ENCODE peak calls at places on chromosomes 5 and 9, in eight cellular contexts. H is fibroblast of the conjunctiva; E is stimulated activated CD8-positive, alpha-beta memory T cell treated with anti-CD3 and anti-CD28 coated beads, Interleukin-4, amount 100 ng/mL, for 1 hour; P is A549; A is mucosa of gallbladder; V is stimulated activated naive CD8-positive, alpha-beta T cell treated with anti-CD3 and anti-CD28 coated beads, Interleukin-15, Interleukin-2, amounts not matched to agents 100 U/mL and 50 U/mL, for 24 hours; X is HEK293T; T is stimulated activated CD4-positive, alpha-beta T cell treated with anti-CD3 and anti-CD28 coated beads, Interleukin-1b, Interleukin-23, amount 100 ng/mL, for 24 hours. Y is an unnamed sample.

GRCh38 chr5:80093796-80094195 is 58.6 kb downstream of the THBS4 start:
- DNase-seq in H (no peak), A (no peak), T (no peak), P (no peak), E (no peak), V (no peak), X (no peak), Y (no peak)

GRCh38 chr9:134490446-134490845 is 151.2 kb upstream of the COL5A1 start:
- DNase-seq in H (no peak), X (no peak), V (no peak), E (no peak), P (no peak), A (no peak), T (no peak), Y (no peak)

GRCh38 chr5:6457592-6457991 is 8.9 kb downstream of the UBE2QL1 start:
- DNase-seq in E (no peak), X (no peak), T (no peak), H (no peak), V (no peak), A (no peak), P (no peak), Y (no peak)

GRCh38 chr9:135700525-135700924 is 1.2 kb upstream of the SOHLH1 start:
- DNase-seq in P (no peak), E (no peak), V (no peak), X (no peak), H (no peak), T (no peak), A (no peak), Y (no peak)

GRCh38 chr9:112378441-112379176 is 1.3 kb upstream of the HSDL2 start:
- DNase-seq in X (no peak), E (no peak), V (peak; percentile 32), T (no peak), H (no peak), P (no peak), A (no peak), Y (no peak)

GRCh38 chr5:103519550-103519949 is 43.0 kb downstream of the NUDT12 start:
- DNase-seq in A (no peak), T (no peak), X (peak; percentile 11), E (no peak), H (no peak), V (no peak), P (no peak), Y (no peak)

GRCh38 chr5:173155912-173156311 is 11.6 kb downstream of the BNIP1 start:
- DNase-seq in X (no peak), T (no peak), V (no peak), H (no peak), A (no peak), P (no peak), E (no peak), Y (no peak)

GRCh38 chr5:100757618-100758017 is 145.5 kb downstream of the ST8SIA4 start:
- DNase-seq in X (no peak), P (no peak), H (no peak), A (no peak), E (no peak), T (no peak), V (no peak), Y (no peak)

GRCh38 chr9:112754578-112754977 is 4.0 kb downstream of the SNX30 start:
- DNase-seq in P (no peak), T (no peak), V (peak; percentile 42), E (no peak), X (no peak), A (no peak), H (no peak), Y (no peak)

GRCh38 chr5:159962214-159962613 is 45.9 kb downstream of the ADRA1B start:
- DNase-seq in P (no peak), E (no peak), H (no peak), V (no peak), T (no peak), A (no peak), X (no peak), Y (no peak)

GRCh38 chr5:10567181-10567591 is 3.3 kb downstream of the ANKRD33B start:
- DNase-seq in V (no peak), P (no peak), X (no peak), T (no peak), A (no peak), E (no peak), H (no peak), Y (no peak)

GRCh38 chr9:34675048-34675714 is 12.7 kb upstream of the CCL27 start:
- DNase-seq in X (peak; percentile 80), H (peak; percentile 49), T (peak; percentile 62), V (peak; percentile 77), P (peak; percentile 84), A (peak; percentile 82), E (no peak), Y (peak; percentile 34)

GRCh38 chr5:134794136-134794535 is 35.6 kb downstream of the DDX46 start:
- DNase-seq in V (no peak), X (no peak), H (no peak), A (no peak), T (no peak), E (no peak), P (no peak), Y (no peak)